ENCODE peak calls at places on chromosomes 3 and 15, in seven cellular contexts. J, T, U, S, M, C and F are unnamed samples.

GRCh38 chr15:29139540-29140459 is 129.8 kb downstream of the NSMCE3 start:
- DNase-seq in C (peak; percentile 38), U (peak; percentile 52), M (peak; percentile 61), J (peak; percentile 53), T (no peak), S (peak; percentile 16), F (peak; percentile 28)

GRCh38 chr3:134426660-134427181 is 52.5 kb upstream of the AMOTL2 start:
- DNase-seq in C (no peak), M (no peak), S (no peak), J (no peak), U (no peak), T (no peak), F (no peak)

GRCh38 chr3:167740961-167741587 is 5.6 kb downstream of the SERPINI1 start:
- DNase-seq in C (no peak), J (peak; percentile 36), S (peak; percentile 38), M (no peak), T (no peak), U (no peak), F (peak; percentile 3)

GRCh38 chr15:91970142-91970541 is 116.6 kb downstream of the SLCO3A1 start:
- DNase-seq in J (no peak), C (peak; percentile 33), S (no peak), T (peak; percentile 87), M (peak; percentile 31), U (peak; percentile 48), F (no peak)

GRCh38 chr15:82058026-82058425 is 12.2 kb upstream of the MEX3B start:
- DNase-seq in J (no peak), T (no peak), U (no peak), C (no peak), M (no peak), S (no peak), F (no peak)

GRCh38 chr3:63251499-63251898 is 26.6 kb upstream of the SYNPR start:
- DNase-seq in S (no peak), J (no peak), C (no peak), T (no peak), U (no peak), M (no peak), F (no peak)

GRCh38 chr3:52221563-52222318 is 3.7 kb downstream of the TLR9 start:
- DNase-seq in J (no peak), T (no peak), M (no peak), S (no peak), C (no peak), U (no peak), F (peak; percentile 46)

GRCh38 chr3:173548261-173548660 is 150.7 kb downstream of the NLGN1 start:
- DNase-seq in M (no peak), U (no peak), T (no peak), J (no peak), C (no peak), S (no peak), F (no peak)

GRCh38 chr15:65212097-65212496 is 824 bp upstream of the CILP start:
- DNase-seq in S (no peak), T (no peak), U (no peak), C (no peak), M (no peak), J (peak; percentile 41), F (peak; percentile 50)

GRCh38 chr15:64686130-64686735 is 89.2 kb downstream of the RBPMS2 start:
- DNase-seq in U (peak; percentile 47), S (peak; percentile 19), C (no peak), T (no peak), M (no peak), J (peak; percentile 24), F (peak; percentile 48)

GRCh38 chr3:32421991-32422859 is 30.6 kb downstream of the CMTM7 start:
- DNase-seq in M (peak; percentile 91), C (peak; percentile 97), U (peak; percentile 93), T (peak; percentile 91), S (peak; percentile 81), J (no peak), F (no peak)

DNA sequence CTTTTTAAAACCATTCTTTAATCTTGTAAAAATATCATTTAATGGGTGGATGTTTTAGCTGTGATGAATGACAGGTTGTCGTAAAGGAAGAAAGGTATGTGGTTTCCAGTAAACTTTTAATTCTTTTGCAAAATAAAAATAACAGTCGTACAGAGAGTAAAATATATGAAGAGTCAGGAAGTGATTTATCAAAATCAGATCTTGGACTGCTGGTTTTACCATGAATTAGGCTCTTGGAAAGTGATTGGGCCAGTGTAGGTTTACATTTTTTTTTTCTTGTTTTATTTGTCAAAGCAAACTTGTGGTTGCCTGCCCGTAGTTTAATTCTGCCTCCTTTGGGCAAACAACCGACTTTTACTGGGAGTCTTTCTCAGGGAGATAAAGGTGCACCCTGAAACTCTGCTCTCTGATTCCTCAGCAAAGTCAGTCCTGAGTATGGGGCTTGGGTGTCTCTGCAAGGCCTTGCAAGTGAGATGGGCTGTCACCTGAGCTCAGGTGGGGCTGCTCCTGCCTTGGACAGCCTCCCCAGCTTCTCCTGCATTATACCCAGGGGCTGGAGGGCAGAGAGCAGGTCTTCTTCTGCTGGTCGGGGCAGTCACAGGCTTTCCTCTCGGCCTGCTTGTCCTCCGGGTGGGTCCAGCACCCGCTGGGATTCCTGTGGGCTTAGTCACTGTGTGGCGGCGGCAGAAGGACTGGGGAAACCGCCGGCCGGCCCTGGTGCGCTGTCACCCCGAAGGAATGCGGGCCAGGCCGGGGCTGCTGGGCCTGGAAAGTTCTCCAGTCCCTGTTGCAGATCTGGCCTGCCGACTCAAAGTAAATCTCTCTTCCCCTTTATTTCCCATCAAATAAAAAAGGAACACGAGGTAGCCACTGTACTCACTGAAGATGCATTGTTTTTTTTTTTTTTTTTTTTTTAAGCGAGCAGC is 79.0 kb downstream of the IGF1R start:
- DNase-seq in J (no peak), S (peak; percentile 84), U (peak; percentile 83), C (peak; percentile 92), M (peak; percentile 89), T (peak; percentile 86), F (no peak)
- H3K4me3 ChIP-seq in J (no peak overlapping the region), S (peak overlapping the region; percentile 23), U (no peak overlapping the region), C (no peak overlapping the region), M (no peak overlapping the region), T (peak overlapping the region; percentile 40), F (no peak overlapping the region)

DNA sequence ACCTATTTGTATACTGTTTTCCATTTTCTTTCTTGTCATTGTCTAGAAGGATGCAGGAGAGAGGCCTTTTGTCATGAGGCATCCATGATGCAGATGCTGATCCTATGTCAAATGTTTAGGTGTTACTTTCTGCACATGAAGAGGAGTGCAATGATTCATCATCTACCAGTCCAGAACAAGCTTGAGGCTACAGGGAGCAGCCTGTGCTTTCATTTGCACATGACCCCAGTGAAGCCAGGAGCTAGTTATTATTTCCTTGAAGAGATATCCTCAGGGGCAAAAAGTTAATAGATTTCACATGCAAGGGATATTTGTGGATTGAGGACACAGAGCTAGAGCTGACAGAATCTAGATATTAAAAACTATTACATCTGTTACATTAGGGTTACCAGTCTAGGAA is 204.4 kb upstream of the TGFBR2 start:
- DNase-seq in C (no peak), J (no peak), T (no peak), S (no peak), U (no peak), M (no peak), F (no peak)
- H3K4me1 ChIP-seq in C (peaks cover 26% of the 10 kb centered on the region), J (peaks cover 3% of the 10 kb centered on the region), T (peaks cover 58% of the 10 kb centered on the region), S (no peaks in the 10 kb centered on the region), U (no peaks in the 10 kb centered on the region), M (no peaks in the 10 kb centered on the region), F (no peaks in the 10 kb centered on the region)

DNA sequence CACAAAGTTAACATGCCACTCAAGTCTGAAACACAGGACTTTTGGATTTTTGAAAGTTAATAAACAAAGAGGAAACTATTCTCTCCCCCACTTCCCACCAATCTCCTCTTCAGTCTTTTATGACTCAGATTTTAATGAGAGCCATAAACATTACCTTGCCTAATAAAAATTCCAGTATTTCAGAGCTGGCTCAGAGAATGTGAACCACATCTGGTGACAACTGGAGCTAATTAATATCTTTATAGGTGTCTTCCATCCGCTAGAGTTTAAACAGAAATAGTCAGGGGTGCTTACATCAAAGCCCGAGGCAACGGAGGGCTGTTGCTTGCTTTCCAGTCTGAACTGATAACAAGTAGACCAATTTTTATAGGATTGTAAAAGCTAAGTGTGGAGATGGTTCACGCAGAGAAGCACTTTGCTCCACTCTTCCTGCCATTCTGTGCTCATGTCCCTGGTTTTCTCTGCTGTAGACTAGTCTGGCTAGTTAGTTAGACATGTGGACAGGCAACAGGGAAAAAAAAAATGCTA is 363.6 kb downstream of the NR2F2 start:
- DNase-seq in J (no peak), T (no peak), C (no peak), M (no peak), U (no peak), S (no peak), F (no peak)
- H3K27ac ChIP-seq in J (no peak overlapping the region), T (no peak overlapping the region), C (no peak overlapping the region), M (no peak overlapping the region), U (no peak overlapping the region), S (no peak overlapping the region), F (no peak overlapping the region)

GRCh38 chr3:195258449-195259145 is 12.4 kb downstream of the XXYLT1 start:
- DNase-seq in U (peak; percentile 16), T (no peak), J (no peak), C (no peak), M (no peak), S (no peak), F (no peak)
- H3K4me3 ChIP-seq in U (no peak overlapping the region), T (peak overlapping the region; percentile 79), J (no peak overlapping the region), C (no peak overlapping the region), M (no peak overlapping the region), S (no peak overlapping the region), F (no peak overlapping the region)

DNA sequence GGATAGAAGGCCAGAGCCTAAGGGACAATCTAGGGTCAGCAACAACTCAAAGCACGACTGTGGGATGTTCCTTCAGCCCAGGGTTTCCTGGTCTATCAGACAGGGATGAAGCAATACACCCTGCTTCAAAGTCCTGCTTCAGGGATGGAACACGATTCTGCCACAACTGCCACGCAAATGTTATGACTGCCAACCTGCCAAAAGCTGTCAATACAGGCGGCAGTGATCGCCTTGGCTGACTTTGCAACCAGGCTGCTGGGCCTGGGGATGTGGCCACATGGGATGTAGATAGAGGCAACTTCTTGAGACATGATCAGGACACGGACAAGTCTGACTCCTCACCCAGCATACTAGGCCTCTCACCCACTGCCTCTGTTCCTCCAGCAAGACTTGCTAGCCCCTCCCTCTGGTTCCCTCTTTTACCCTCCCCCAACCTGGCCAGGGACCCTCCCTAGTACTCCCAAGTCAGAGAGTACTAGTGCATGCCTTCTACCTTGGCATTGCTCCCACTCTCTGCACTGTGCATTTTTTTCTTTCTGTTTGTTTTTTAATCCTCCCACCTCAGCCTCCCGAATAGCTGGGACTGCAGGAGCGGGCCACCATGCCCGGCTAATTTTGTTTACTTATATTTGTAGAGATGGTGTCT is 7.6 kb downstream of the CCDC12 start:
- DNase-seq in U (no peak), J (no peak), M (no peak), T (no peak), S (no peak), C (no peak), F (no peak)
- H3K4me1 ChIP-seq in U (peaks cover 9% of the 10 kb centered on the region), J (peaks cover 14% of the 10 kb centered on the region), M (peaks cover 46% of the 10 kb centered on the region), T (peaks cover 90% of the 10 kb centered on the region), S (peaks cover 13% of the 10 kb centered on the region), C (peaks cover 82% of the 10 kb centered on the region), F (peaks cover 77% of the 10 kb centered on the region)